ENCODE peak calls at places on chromosomes 12 and 14, in ten cellular contexts. F is Peyer's patch, T is uterus, N is heart left ventricle, K is body of pancreas, S is upper lobe of right lung, A is aorta, J is kidney epithelial cell, M is cardiac muscle cell, X is GM23338. Y is an unnamed sample.

GRCh38 chr12:105721051-105721825 is 390.7 kb downstream of the C12orf75 start:
- DNase-seq in T (no peak), S (no peak), A (no peak), N (no peak), J (no peak), X (no peak), F (no peak), M (no peak), K (no peak), Y (no peak)

GRCh38 chr14:84527706-84528105 is 1002.2 kb upstream of the FLRT2 start:
- DNase-seq in J (no peak), T (no peak), K (no peak), N (no peak), X (no peak), F (no peak), M (no peak), S (no peak), A (no peak), Y (no peak)

GRCh38 chr14:52683985-52684520 is 11.3 kb downstream of the ERO1A start:
- DNase-seq in N (no peak), J (no peak), S (no peak), M (no peak), X (no peak), K (no peak), F (no peak), A (no peak), T (no peak), Y (no peak)

GRCh38 chr12:119720349-119720748 is 52.4 kb downstream of the PRKAB1 start:
- DNase-seq in X (no peak), J (no peak), M (no peak), S (no peak), K (no peak), A (no peak), T (no peak), N (no peak), F (no peak), Y (no peak)

GRCh38 chr12:3004655-3005565 is 45.7 kb downstream of the TEAD4 start:
- DNase-seq in S (no peak), T (no peak), A (peak; percentile 43), J (no peak), M (no peak), N (no peak), K (peak; percentile 63), X (peak; percentile 56), F (no peak), Y (no peak)

GRCh38 chr12:53049582-53050318 is at the start of gene TNS2:
- DNase-seq in F (peak; percentile 85), X (peak; percentile 82), T (peak; percentile 81), K (peak; percentile 78), M (peak; percentile 86), N (peak; percentile 89), S (peak; percentile 91), A (peak; percentile 88), J (no peak), Y (peak; percentile 84)

GRCh38 chr12:75900781-75901254 is 130.8 kb downstream of the PHLDA1 start:
- DNase-seq in J (no peak), F (no peak), N (no peak), S (no peak), M (no peak), K (no peak), A (no peak), X (no peak), T (no peak), Y (no peak)

GRCh38 chr14:89702151-89702936 is 252.2 kb downstream of the EFCAB11 start:
- DNase-seq in J (no peak), S (no peak), K (peak; percentile 24), X (no peak), F (no peak), A (no peak), T (peak; percentile 54), M (peak; percentile 59), N (peak; percentile 53), Y (no peak)

GRCh38 chr14:24605435-24606190 is 3.9 kb downstream of the GZMH start:
- DNase-seq in F (peak; percentile 55), N (peak; percentile 29), X (peak; percentile 78), J (no peak), K (peak; percentile 48), M (no peak), A (no peak), T (no peak), S (no peak), Y (peak; percentile 53)

GRCh38 chr14:72040528-72040927 is 108.3 kb downstream of the RGS6 start:
- DNase-seq in N (no peak), J (no peak), T (no peak), X (no peak), A (no peak), S (no peak), K (no peak), F (no peak), M (no peak), Y (no peak)

GRCh38 chr14:64891839-64892375 is 12.2 kb upstream of the SPTB start:
- DNase-seq in M (peak; percentile 77), A (no peak), N (no peak), S (no peak), J (peak; percentile 21), T (no peak), F (no peak), K (peak; percentile 21), X (peak; percentile 80), Y (peak; percentile 72)

GRCh38 chr12:639566-639965 is 23.7 kb downstream of the NINJ2 start:
- DNase-seq in F (no peak), N (no peak), M (no peak), J (no peak), A (no peak), K (no peak), X (no peak), T (no peak), S (no peak), Y (no peak)

GRCh38 chr12:115404761-115405470 is 720.9 kb upstream of the TBX3 start:
- DNase-seq in K (no peak), T (no peak), J (peak; percentile 64), A (no peak), M (peak; percentile 90), N (no peak), F (no peak), X (no peak), S (no peak), Y (no peak)

GRCh38 chr12:93125126-93125525 is 196.0 kb upstream of the EEA1 start:
- DNase-seq in M (no peak), A (no peak), T (no peak), N (no peak), X (no peak), K (no peak), S (no peak), J (no peak), F (no peak), Y (no peak)

GRCh38 chr12:93126069-93126474 is 197.0 kb upstream of the EEA1 start:
- DNase-seq in N (no peak), J (no peak), F (no peak), X (no peak), K (no peak), A (no peak), S (no peak), M (no peak), T (no peak), Y (no peak)

GRCh38 chr12:93127582-93128331 is 198.7 kb upstream of the EEA1 start:
- DNase-seq in A (peak; percentile 78), K (peak; percentile 44), N (peak; percentile 82), F (peak; percentile 60), X (peak; percentile 69), T (peak; percentile 27), J (no peak), M (peak; percentile 98), S (peak; percentile 73), Y (peak; percentile 39)

GRCh38 chr12:93128332-93128707 is 199.2 kb upstream of the EEA1 start:
- DNase-seq in S (peak; percentile 75), M (no peak), F (no peak), T (no peak), A (no peak), X (no peak), N (no peak), K (peak; percentile 5), J (no peak), Y (no peak)

DNA sequence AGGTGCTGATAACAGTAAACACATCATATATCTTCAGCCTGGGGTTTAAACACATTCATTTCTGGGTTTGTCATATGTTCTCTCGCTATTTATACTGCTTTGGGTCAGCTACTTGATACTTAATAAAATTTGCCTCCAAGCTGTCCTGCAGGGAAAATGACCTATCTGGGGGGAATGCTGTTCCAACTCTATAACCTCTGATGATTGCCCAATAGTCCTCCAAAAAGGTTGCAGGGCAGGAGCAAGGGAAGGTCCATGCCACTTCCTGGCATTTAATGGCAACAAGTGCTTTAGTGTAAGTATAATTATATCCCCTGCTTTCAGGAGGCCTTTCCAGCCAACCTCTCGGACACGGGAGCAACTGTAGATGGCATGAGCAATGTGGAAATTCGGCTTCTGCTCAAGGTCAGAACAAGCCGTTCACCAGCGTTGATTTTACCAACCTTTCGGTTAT is 198.0 kb upstream of the EEA1 start:
- DNase-seq in S (no peak), M (no peak), T (no peak), F (no peak), N (no peak), J (no peak), X (no peak), A (no peak), K (no peak), Y (no peak)
- H3K4me3 ChIP-seq in S (no peak overlapping the region), M (no peak overlapping the region), T (no peak overlapping the region), F (no peak overlapping the region), N (no peak overlapping the region), J (no peak overlapping the region), X (no peak overlapping the region), A (no peak overlapping the region), K (no peak overlapping the region), Y (no peak overlapping the region)

GRCh38 chr14:105167303-105168092 is 1.1 kb downstream of the JAG2 start:
- DNase-seq in K (peak; percentile 44), M (no peak), A (no peak), X (peak; percentile 50), N (peak; percentile 39), F (peak; percentile 63), J (no peak), T (no peak), S (no peak), Y (no peak)
- H3K27me3 ChIP-seq in K (no peaks in the 10 kb centered on the region), M (peaks cover 7% of the 10 kb centered on the region), A (no peaks in the 10 kb centered on the region), X (peaks cover 20% of the 10 kb centered on the region), N (no peaks in the 10 kb centered on the region), F (no peaks in the 10 kb centered on the region), J (peaks cover 38% of the 10 kb centered on the region), T (no peaks in the 10 kb centered on the region), S (peaks cover 23% of the 10 kb centered on the region), Y (peaks cover 5% of the 10 kb centered on the region)

GRCh38 chr12:116456683-116457082 is 102.5 kb upstream of the MAP1LC3B2 start:
- DNase-seq in X (no peak), M (peak; percentile 41), T (peak; percentile 40), A (no peak), F (no peak), S (no peak), N (no peak), J (no peak), K (no peak), Y (no peak)
- H3K4me3 ChIP-seq in X (no peak overlapping the region), M (no peak overlapping the region), T (no peak overlapping the region), A (no peak overlapping the region), F (no peak overlapping the region), S (no peak overlapping the region), N (no peak overlapping the region), J (no peak overlapping the region), K (no peak overlapping the region), Y (no peak overlapping the region)

DNA sequence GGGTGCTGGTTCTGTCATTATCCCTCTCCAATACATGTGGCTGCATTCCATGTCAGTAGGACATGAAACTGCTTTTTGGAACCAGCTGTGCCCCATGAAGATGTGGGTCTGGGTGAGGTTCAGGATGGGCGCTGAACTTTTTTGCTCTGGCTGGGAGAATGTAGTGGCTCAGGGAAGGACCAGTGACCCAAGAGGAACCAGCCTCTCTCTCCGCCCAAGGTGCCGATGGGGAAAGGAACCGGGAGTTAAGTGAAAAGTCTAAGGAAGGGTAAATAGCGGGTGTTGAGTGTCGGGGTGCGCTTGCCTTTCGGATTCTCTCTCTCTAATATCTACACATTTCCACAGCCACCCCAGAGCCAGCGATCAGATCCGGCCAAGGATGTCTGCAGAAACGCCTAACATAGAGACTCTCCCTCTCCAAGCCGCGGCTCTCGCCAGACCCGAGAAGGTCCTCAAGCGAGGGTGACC is 7.8 kb downstream of the ARHGEF25 start:
- DNase-seq in A (no peak), J (no peak), X (no peak), F (no peak), N (no peak), T (no peak), K (no peak), M (no peak), S (no peak), Y (no peak)
- H3K27me3 ChIP-seq in A (no peaks in the 10 kb centered on the region), J (peaks cover 59% of the 10 kb centered on the region), X (peaks cover 100% of the 10 kb centered on the region), F (no peaks in the 10 kb centered on the region), N (peaks cover 22% of the 10 kb centered on the region), T (no peaks in the 10 kb centered on the region), K (no peaks in the 10 kb centered on the region), M (peaks cover 87% of the 10 kb centered on the region), S (peaks cover 59% of the 10 kb centered on the region), Y (peaks cover 43% of the 10 kb centered on the region)

Y was measured in small intestine.